ENCODE peak calls at places on chromosome 20, in five cellular contexts. One of them, this sample, is unnamed.

GRCh38 chr20:14415492-14415891 is 78.1 kb upstream of the FLRT3 start:
- DNase-seq in upper lobe of right lung: no peak
- DNase-seq in ascending aorta: no peak
- DNase-seq in mesendoderm: peak; percentile 47
- DNase-seq in IMR-90: no peak
- DNase-seq in this sample: no peak

GRCh38 chr20:58855506-58856314 is 3.2 kb downstream of the GNAS start:
- DNase-seq in upper lobe of right lung: no peak
- DNase-seq in ascending aorta: no peak
- DNase-seq in mesendoderm: no peak
- DNase-seq in IMR-90: no peak
- DNase-seq in this sample: no peak

GRCh38 chr20:5528719-5529256 is 212.0 kb upstream of the PROKR2 start:
- DNase-seq in upper lobe of right lung: no peak
- DNase-seq in ascending aorta: no peak
- DNase-seq in mesendoderm: peak; percentile 85
- DNase-seq in IMR-90: peak; percentile 87
- DNase-seq in this sample: peak; percentile 82

GRCh38 chr20:24831232-24831631 is 117.8 kb upstream of the CST7 start:
- DNase-seq in upper lobe of right lung: no peak
- DNase-seq in ascending aorta: no peak
- DNase-seq in mesendoderm: peak; percentile 64
- DNase-seq in IMR-90: no peak
- DNase-seq in this sample: no peak

GRCh38 chr20:45968801-45969711 is 2.9 kb downstream of the ZNF335 start:
- DNase-seq in upper lobe of right lung: peak; percentile 67
- DNase-seq in ascending aorta: no peak
- DNase-seq in mesendoderm: no peak
- DNase-seq in IMR-90: peak; percentile 81
- DNase-seq in this sample: no peak

GRCh38 chr20:56422131-56422823 is 10.2 kb downstream of the CASS4 start:
- DNase-seq in upper lobe of right lung: no peak
- DNase-seq in ascending aorta: no peak
- DNase-seq in mesendoderm: no peak
- DNase-seq in IMR-90: peak; percentile 88
- DNase-seq in this sample: no peak

GRCh38 chr20:10313215-10313614 is 94.6 kb downstream of the SNAP25 start:
- DNase-seq in upper lobe of right lung: no peak
- DNase-seq in ascending aorta: no peak
- DNase-seq in mesendoderm: no peak
- DNase-seq in IMR-90: no peak
- DNase-seq in this sample: no peak

GRCh38 chr20:61699184-61700066 is 366.3 kb downstream of the TAF4 start:
- DNase-seq in upper lobe of right lung: no peak
- DNase-seq in ascending aorta: no peak
- DNase-seq in mesendoderm: peak; percentile 81
- DNase-seq in IMR-90: no peak
- DNase-seq in this sample: no peak

GRCh38 chr20:2237059-2237458 is 58.7 kb upstream of the TGM3 start:
- DNase-seq in upper lobe of right lung: no peak
- DNase-seq in ascending aorta: no peak
- DNase-seq in mesendoderm: peak; percentile 11
- DNase-seq in IMR-90: peak; percentile 95
- DNase-seq in this sample: peak; percentile 13

GRCh38 chr20:54295686-54296085 is 87.8 kb downstream of the PFDN4 start:
- DNase-seq in upper lobe of right lung: no peak
- DNase-seq in ascending aorta: no peak
- DNase-seq in mesendoderm: no peak
- DNase-seq in IMR-90: no peak
- DNase-seq in this sample: no peak

GRCh38 chr20:41618807-41619294 is 674 bp upstream of the CHD6 start:
- DNase-seq in upper lobe of right lung: no peak
- DNase-seq in ascending aorta: no peak
- DNase-seq in mesendoderm: no peak
- DNase-seq in IMR-90: no peak
- DNase-seq in this sample: peak; percentile 25

GRCh38 chr20:38201356-38201755 is 36.3 kb upstream of the TGM2 start:
- DNase-seq in upper lobe of right lung: peak; percentile 76
- DNase-seq in ascending aorta: no peak
- DNase-seq in mesendoderm: peak; percentile 41
- DNase-seq in IMR-90: peak; percentile 93
- DNase-seq in this sample: no peak

GRCh38 chr20:34240121-34240520 is 1.1 kb upstream of the ASIP start:
- DNase-seq in upper lobe of right lung: no peak
- DNase-seq in ascending aorta: no peak
- DNase-seq in mesendoderm: no peak
- DNase-seq in IMR-90: no peak
- DNase-seq in this sample: no peak

GRCh38 chr20:4951299-4951698 is 50.0 kb downstream of the SLC23A2 start:
- DNase-seq in upper lobe of right lung: no peak
- DNase-seq in ascending aorta: no peak
- DNase-seq in mesendoderm: peak; percentile 25
- DNase-seq in IMR-90: peak; percentile 90
- DNase-seq in this sample: no peak

GRCh38 chr20:23159256-23159922 is 73.3 kb upstream of the CD93 start:
- DNase-seq in upper lobe of right lung: no peak
- DNase-seq in ascending aorta: no peak
- DNase-seq in mesendoderm: no peak
- DNase-seq in IMR-90: no peak
- DNase-seq in this sample: no peak

GRCh38 chr20:61162506-61162905 is 89.6 kb upstream of the CDH4 start:
- DNase-seq in upper lobe of right lung: no peak
- DNase-seq in ascending aorta: no peak
- DNase-seq in mesendoderm: no peak
- DNase-seq in IMR-90: no peak
- DNase-seq in this sample: no peak

GRCh38 chr20:48807586-48808381 is 20.0 kb downstream of the PREX1 start:
- DNase-seq in upper lobe of right lung: no peak
- DNase-seq in ascending aorta: no peak
- DNase-seq in mesendoderm: no peak
- DNase-seq in IMR-90: no peak
- DNase-seq in this sample: no peak

GRCh38 chr20:53163486-53163885 is 191.3 kb downstream of the TSHZ2 start:
- DNase-seq in upper lobe of right lung: no peak
- DNase-seq in ascending aorta: no peak
- DNase-seq in mesendoderm: no peak
- DNase-seq in IMR-90: peak; percentile 10
- DNase-seq in this sample: no peak

GRCh38 chr20:55584307-55584706 is 421.0 kb downstream of the CBLN4 start:
- DNase-seq in upper lobe of right lung: no peak
- DNase-seq in ascending aorta: no peak
- DNase-seq in mesendoderm: no peak
- DNase-seq in IMR-90: no peak
- DNase-seq in this sample: no peak

GRCh38 chr20:50346372-50347347 is 156.0 kb downstream of the CEBPB start:
- DNase-seq in upper lobe of right lung: peak; percentile 86
- DNase-seq in ascending aorta: peak; percentile 71
- DNase-seq in mesendoderm: no peak
- DNase-seq in IMR-90: peak; percentile 92
- DNase-seq in this sample: no peak

GRCh38 chr20:48921883-48922867 is 664 bp downstream of the ARFGEF2 start:
- DNase-seq in upper lobe of right lung: no peak
- DNase-seq in ascending aorta: no peak
- DNase-seq in mesendoderm: peak; percentile 77
- DNase-seq in IMR-90: peak; percentile 34
- DNase-seq in this sample: peak; percentile 74

GRCh38 chr20:46148313-46149213 is 30.4 kb downstream of the CD40 start:
- DNase-seq in upper lobe of right lung: no peak
- DNase-seq in ascending aorta: no peak
- DNase-seq in mesendoderm: peak; percentile 17
- DNase-seq in IMR-90: no peak
- DNase-seq in this sample: no peak

GRCh38 chr20:63874254-63874653 is 9.2 kb downstream of the TPD52L2 start:
- DNase-seq in upper lobe of right lung: no peak
- DNase-seq in ascending aorta: no peak
- DNase-seq in mesendoderm: no peak
- DNase-seq in IMR-90: no peak
- DNase-seq in this sample: no peak

GRCh38 chr20:63877755-63878470 is 12.8 kb downstream of the TPD52L2 start:
- DNase-seq in upper lobe of right lung: no peak
- DNase-seq in ascending aorta: no peak
- DNase-seq in mesendoderm: no peak
- DNase-seq in IMR-90: no peak
- DNase-seq in this sample: no peak

GRCh38 chr20:63868264-63868663 is 3.2 kb downstream of the TPD52L2 start:
- DNase-seq in upper lobe of right lung: no peak
- DNase-seq in ascending aorta: no peak
- DNase-seq in mesendoderm: no peak
- DNase-seq in IMR-90: no peak
- DNase-seq in this sample: no peak

GRCh38 chr20:63876489-63877036 is 11.5 kb downstream of the TPD52L2 start:
- DNase-seq in upper lobe of right lung: no peak
- DNase-seq in ascending aorta: no peak
- DNase-seq in mesendoderm: no peak
- DNase-seq in IMR-90: no peak
- DNase-seq in this sample: no peak

GRCh38 chr20:63873477-63873971 is 8.5 kb downstream of the TPD52L2 start:
- DNase-seq in upper lobe of right lung: no peak
- DNase-seq in ascending aorta: peak; percentile 41
- DNase-seq in mesendoderm: no peak
- DNase-seq in IMR-90: peak; percentile 92
- DNase-seq in this sample: no peak
- H3K4me3 ChIP-seq in upper lobe of right lung: no peak overlapping the region
- H3K4me3 ChIP-seq in ascending aorta: no peak overlapping the region
- H3K4me3 ChIP-seq in mesendoderm: no peak overlapping the region
- H3K4me3 ChIP-seq in IMR-90: no peak overlapping the region
- H3K4me3 ChIP-seq in this sample: no peak overlapping the region

GRCh38 chr20:63980317-63980805 is 571 bp upstream of the PRPF6 start:
- DNase-seq in upper lobe of right lung: no peak
- DNase-seq in ascending aorta: no peak
- DNase-seq in mesendoderm: no peak
- DNase-seq in IMR-90: no peak
- DNase-seq in this sample: no peak

GRCh38 chr20:63977392-63978276 is 1.8 kb downstream of the SAMD10 start:
- DNase-seq in upper lobe of right lung: no peak
- DNase-seq in ascending aorta: no peak
- DNase-seq in mesendoderm: no peak
- DNase-seq in IMR-90: peak; percentile 88
- DNase-seq in this sample: no peak

GRCh38 chr20:63978319-63979220 is 872 bp downstream of the SAMD10 start:
- DNase-seq in upper lobe of right lung: peak; percentile 93
- DNase-seq in ascending aorta: no peak
- DNase-seq in mesendoderm: peak; percentile 66
- DNase-seq in IMR-90: peak; percentile 43
- DNase-seq in this sample: peak; percentile 94

GRCh38 chr20:63979549-63980316 is at the start of gene SAMD10:
- DNase-seq in upper lobe of right lung: peak; percentile 83
- DNase-seq in ascending aorta: no peak
- DNase-seq in mesendoderm: peak; percentile 42
- DNase-seq in IMR-90: peak; percentile 53
- DNase-seq in this sample: peak; percentile 66

DNA sequence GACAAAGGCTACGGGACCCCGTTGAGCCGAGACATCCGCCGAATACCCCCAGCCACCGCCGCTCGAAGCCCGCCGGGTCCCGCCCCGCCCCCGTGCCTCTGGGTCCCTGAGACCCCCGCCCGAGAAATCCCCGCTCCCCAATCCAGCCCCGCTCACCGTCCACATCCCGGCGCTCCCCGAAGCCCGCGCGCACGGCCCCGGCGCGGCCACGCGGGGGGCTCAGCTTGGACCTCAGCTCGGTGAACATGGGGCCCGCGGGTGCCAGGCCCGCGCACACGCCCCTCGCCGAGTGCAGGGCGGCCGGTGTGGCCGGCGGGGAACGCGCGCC is 257 bp downstream of the SAMD10 start:
- DNase-seq in upper lobe of right lung: peak; percentile 68
- DNase-seq in ascending aorta: no peak
- DNase-seq in mesendoderm: no peak
- DNase-seq in IMR-90: no peak
- DNase-seq in this sample: no peak
- H3K4me3 ChIP-seq in upper lobe of right lung: peak overlapping the region; percentile 93
- H3K4me3 ChIP-seq in ascending aorta: peak overlapping the region; percentile 92
- H3K4me3 ChIP-seq in mesendoderm: peak overlapping the region; percentile 60
- H3K4me3 ChIP-seq in IMR-90: peak overlapping the region; percentile 42
- H3K4me3 ChIP-seq in this sample: peak overlapping the region; percentile 98

GRCh38 chr20:19947611-19948264 is 69.4 kb upstream of the NAA20 start:
- DNase-seq in upper lobe of right lung: no peak
- DNase-seq in ascending aorta: no peak
- DNase-seq in mesendoderm: peak; percentile 75
- DNase-seq in IMR-90: peak; percentile 97
- DNase-seq in this sample: peak; percentile 50

GRCh38 chr20:19943021-19943659 is 74.0 kb upstream of the NAA20 start:
- DNase-seq in upper lobe of right lung: no peak
- DNase-seq in ascending aorta: no peak
- DNase-seq in mesendoderm: no peak
- DNase-seq in IMR-90: no peak
- DNase-seq in this sample: no peak

GRCh38 chr20:19949195-19949867 is 67.8 kb upstream of the NAA20 start:
- DNase-seq in upper lobe of right lung: no peak
- DNase-seq in ascending aorta: no peak
- DNase-seq in mesendoderm: no peak
- DNase-seq in IMR-90: no peak
- DNase-seq in this sample: no peak

GRCh38 chr20:19944772-19945459 is 72.2 kb upstream of the NAA20 start:
- DNase-seq in upper lobe of right lung: no peak
- DNase-seq in ascending aorta: no peak
- DNase-seq in mesendoderm: no peak
- DNase-seq in IMR-90: peak; percentile 67
- DNase-seq in this sample: no peak

DNA sequence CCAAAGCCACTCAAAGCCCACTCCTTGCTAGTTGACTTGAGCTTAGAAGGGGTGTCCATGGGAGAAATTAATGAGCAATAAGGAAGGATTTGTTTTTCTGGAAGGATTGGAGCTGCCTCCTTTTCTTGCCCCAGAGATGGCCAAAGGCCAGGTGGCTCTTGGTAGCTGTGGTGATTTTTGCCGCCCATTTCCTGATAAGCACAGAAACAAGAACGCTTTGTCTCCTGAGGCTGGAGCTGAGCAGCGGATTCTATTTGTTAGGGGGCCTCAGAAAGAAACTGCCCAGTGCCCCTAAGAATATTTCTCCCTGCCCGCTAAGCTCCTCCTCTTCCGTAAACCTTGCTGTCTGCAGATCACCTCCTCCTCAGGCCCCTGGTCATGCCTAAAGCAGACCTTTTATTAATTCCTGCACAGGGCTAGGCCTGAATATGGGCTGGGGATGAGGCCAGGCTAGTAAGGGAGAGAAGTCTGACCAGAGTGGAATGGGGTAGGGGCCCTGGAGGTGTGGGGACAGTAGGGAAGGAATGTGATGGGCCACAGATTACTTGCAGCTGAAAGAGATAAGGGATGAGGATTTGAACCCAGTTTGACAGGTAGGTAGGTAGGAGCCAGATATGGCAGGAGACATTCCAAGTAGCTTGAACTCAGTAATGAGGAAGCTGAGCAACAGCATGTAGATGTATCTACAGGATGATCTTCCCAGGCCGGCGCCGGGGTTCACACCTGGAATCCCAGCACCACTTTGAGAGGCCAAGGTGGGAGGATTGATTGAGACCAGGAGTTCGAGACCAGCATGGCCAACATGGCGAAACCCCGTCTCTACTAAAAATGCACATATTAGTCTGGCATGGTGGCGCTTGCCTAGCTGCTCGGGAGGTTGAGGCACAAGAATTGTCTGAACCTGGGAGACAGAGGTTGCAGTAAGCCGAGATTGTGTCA is 71.2 kb upstream of the NAA20 start:
- DNase-seq in upper lobe of right lung: no peak
- DNase-seq in ascending aorta: no peak
- DNase-seq in mesendoderm: no peak
- DNase-seq in IMR-90: no peak
- DNase-seq in this sample: no peak
- H3K4me3 ChIP-seq in upper lobe of right lung: no peak overlapping the region
- H3K4me3 ChIP-seq in ascending aorta: peak overlapping the region; percentile 29
- H3K4me3 ChIP-seq in mesendoderm: no peak overlapping the region
- H3K4me3 ChIP-seq in IMR-90: no peak overlapping the region
- H3K4me3 ChIP-seq in this sample: no peak overlapping the region

GRCh38 chr20:35618032-35618371 is 2.4 kb downstream of the SPAG4 start:
- DNase-seq in upper lobe of right lung: no peak
- DNase-seq in ascending aorta: no peak
- DNase-seq in mesendoderm: no peak
- DNase-seq in IMR-90: no peak
- DNase-seq in this sample: no peak
- H3K4me3 ChIP-seq in upper lobe of right lung: peak overlapping the region; percentile 56
- H3K4me3 ChIP-seq in ascending aorta: peak overlapping the region; percentile 61
- H3K4me3 ChIP-seq in mesendoderm: no peak overlapping the region
- H3K4me3 ChIP-seq in IMR-90: peak overlapping the region; percentile 73
- H3K4me3 ChIP-seq in this sample: peak overlapping the region; percentile 84